ENCODE peak calls at places on chromosomes 7 and 10, in six cellular contexts. Y is stomach; S is AG09309; T is ACHN; B is H54; R is central memory CD4-positive, alpha-beta T cell. Q is an unnamed sample.

GRCh38 chr10:77974396-77975074 is 48.0 kb upstream of the DLG5 start:
- DNase-seq in Y (peak; percentile 44), S (no peak), T (peak; percentile 67), B (no peak), R (no peak), Q (peak; percentile 23)

GRCh38 chr10:69388488-69388887 is 28.2 kb downstream of the TACR2 start:
- DNase-seq in Y (no peak), S (no peak), T (no peak), B (no peak), R (no peak), Q (no peak)

GRCh38 chr10:119001717-119002500 is 27.6 kb upstream of the NANOS1 start:
- DNase-seq in Y (no peak), S (no peak), T (no peak), B (no peak), R (no peak), Q (no peak)

GRCh38 chr7:519429-519973 is at the start of gene PDGFA:
- DNase-seq in Y (peak; percentile 68), S (no peak), T (peak; percentile 76), B (peak; percentile 77), R (no peak), Q (no peak)

GRCh38 chr7:1597361-1597760 is 27.5 kb upstream of the PSMG3 start:
- DNase-seq in Y (no peak), S (no peak), T (no peak), B (no peak), R (no peak), Q (no peak)

GRCh38 chr7:152667900-152668440 is 8.0 kb downstream of the XRCC2 start:
- DNase-seq in Y (no peak), S (no peak), T (no peak), B (no peak), R (no peak), Q (no peak)

GRCh38 chr10:34403512-34403911 is 411.6 kb downstream of the PARD3 start:
- DNase-seq in Y (no peak), S (no peak), T (peak; percentile 19), B (no peak), R (no peak), Q (no peak)

GRCh38 chr7:42876182-42877068 is 35.4 kb downstream of the C7orf25 start:
- DNase-seq in Y (peak; percentile 63), S (peak; percentile 13), T (peak; percentile 79), B (peak; percentile 53), R (no peak), Q (no peak)

GRCh38 chr7:145543245-145543644 is 573.4 kb upstream of the CNTNAP2 start:
- DNase-seq in Y (no peak), S (no peak), T (no peak), B (no peak), R (no peak), Q (no peak)

GRCh38 chr7:146366938-146367337 is 250.3 kb downstream of the CNTNAP2 start:
- DNase-seq in Y (no peak), S (no peak), T (peak; percentile 67), B (no peak), R (no peak), Q (no peak)